ENCODE peak calls at places on chromosome 6, in five cellular contexts. E is pancreas; J is CD8-positive, alpha-beta T cell; P is psoas muscle; V is caudate nucleus. H is an unnamed sample.

GRCh38 chr6:89117285-89118108 is at the start of gene SRSF12:
- DNase-seq in E (peak; percentile 40), J (peak; percentile 42), P (peak; percentile 40), V (peak; percentile 7), H (no peak)

GRCh38 chr6:44696686-44697085 is 309.2 kb downstream of the CDC5L start:
- DNase-seq in E (no peak), J (no peak), P (no peak), V (no peak), H (no peak)

GRCh38 chr6:137334094-137334493 is 114.9 kb upstream of the IFNGR1 start:
- DNase-seq in E (no peak), J (no peak), P (no peak), V (no peak), H (no peak)

GRCh38 chr6:4802312-4802935 is 26.2 kb downstream of the CDYL start:
- DNase-seq in E (no peak), J (no peak), P (no peak), V (no peak), H (no peak)

GRCh38 chr6:5054427-5054873 is 30.7 kb upstream of the PPP1R3G start:
- DNase-seq in E (no peak), J (no peak), P (no peak), V (no peak), H (no peak)

GRCh38 chr6:29792123-29793035 is 35.2 kb upstream of the HLA-G start:
- DNase-seq in E (peak; percentile 69), J (peak; percentile 78), P (peak; percentile 79), V (peak; percentile 64), H (no peak)

GRCh38 chr6:14887986-14888574 is 357.8 kb upstream of the JARID2 start:
- DNase-seq in E (no peak), J (no peak), P (no peak), V (no peak), H (no peak)

GRCh38 chr6:4281341-4282293 is 146.2 kb upstream of the ECI2 start:
- DNase-seq in E (peak; percentile 61), J (peak; percentile 4), P (peak; percentile 52), V (peak; percentile 51), H (no peak)

GRCh38 chr6:13113376-13113775 is 215.0 kb downstream of the TBC1D7 start:
- DNase-seq in E (no peak), J (no peak), P (no peak), V (no peak), H (no peak)

GRCh38 chr6:6521961-6522360 is 66.6 kb upstream of the LY86 start:
- DNase-seq in E (no peak), J (no peak), P (no peak), V (no peak), H (no peak)

GRCh38 chr6:40912158-40912946 is 126.7 kb downstream of the UNC5CL start:
- DNase-seq in E (peak; percentile 74), J (no peak), P (peak; percentile 18), V (no peak), H (no peak)

GRCh38 chr6:47407295-47408281 is 70.0 kb upstream of the CD2AP start:
- DNase-seq in E (no peak), J (no peak), P (no peak), V (no peak), H (no peak)

GRCh38 chr6:41040101-41040910 is 1.3 kb upstream of the UNC5CL start:
- DNase-seq in E (peak; percentile 90), J (no peak), P (no peak), V (no peak), H (no peak)

GRCh38 chr6:20056350-20056992 is 155.8 kb downstream of the MBOAT1 start:
- DNase-seq in E (peak; percentile 25), J (no peak), P (no peak), V (no peak), H (no peak)

GRCh38 chr6:100905067-100905466 is 23.9 kb upstream of the ASCC3 start:
- DNase-seq in E (no peak), J (no peak), P (no peak), V (no peak), H (no peak)

GRCh38 chr6:35581633-35582032 is 68.9 kb upstream of the TULP1 start:
- DNase-seq in E (no peak), J (no peak), P (no peak), V (no peak), H (no peak)

GRCh38 chr6:98835149-98836024 is 1.0 kb downstream of the POU3F2 start:
- DNase-seq in E (no peak), J (no peak), P (no peak), V (no peak), H (no peak)

GRCh38 chr6:110645685-110646418 is 169.4 kb downstream of the CDK19 start:
- DNase-seq in E (no peak), J (no peak), P (no peak), V (no peak), H (no peak)

GRCh38 chr6:99606670-99607415 is at the start of gene PRDM13:
- DNase-seq in E (no peak), J (no peak), P (no peak), V (no peak), H (no peak)

GRCh38 chr6:51934098-51934497 is 153.3 kb downstream of the PKHD1 start:
- DNase-seq in E (no peak), J (no peak), P (no peak), V (no peak), H (no peak)

GRCh38 chr6:123224077-123224476 is 228.0 kb downstream of the CLVS2 start:
- DNase-seq in E (no peak), J (no peak), P (no peak), V (no peak), H (no peak)

GRCh38 chr6:80126657-80127350 is 20.3 kb downstream of the BCKDHB start:
- DNase-seq in E (no peak), J (no peak), P (no peak), V (no peak), H (no peak)

GRCh38 chr6:167802339-167802738 is 24.4 kb upstream of the AFDN start:
- DNase-seq in E (no peak), J (no peak), P (no peak), V (no peak), H (no peak)

GRCh38 chr6:82612475-82612874 is 248.9 kb downstream of the TPBG start:
- DNase-seq in E (no peak), J (no peak), P (no peak), V (no peak), H (no peak)

GRCh38 chr6:142683688-142684087 is 261.3 kb downstream of the HIVEP2 start:
- DNase-seq in E (no peak), J (no peak), P (no peak), V (no peak), H (no peak)

GRCh38 chr6:37025621-37026466 is 20.4 kb downstream of the FGD2 start:
- DNase-seq in E (no peak), J (no peak), P (no peak), V (no peak), H (no peak)

GRCh38 chr6:146892283-146892612 is 293.5 kb downstream of the ADGB start:
- DNase-seq in E (no peak), J (no peak), P (no peak), V (no peak), H (no peak)

GRCh38 chr6:24131751-24132150 is 5.7 kb downstream of the NRSN1 start:
- DNase-seq in E (no peak), J (no peak), P (no peak), V (peak; percentile 25), H (no peak)

GRCh38 chr6:45129051-45129450 is 199.1 kb upstream of the RUNX2 start:
- DNase-seq in E (no peak), J (no peak), P (no peak), V (no peak), H (no peak)

GRCh38 chr6:37695857-37696219 is 1.8 kb downstream of the MDGA1 start:
- DNase-seq in E (no peak), J (no peak), P (no peak), V (no peak), H (no peak)

GRCh38 chr6:149861603-149862423 is 2.3 kb downstream of the LRP11 start:
- DNase-seq in E (no peak), J (no peak), P (no peak), V (no peak), H (no peak)

GRCh38 chr6:116667620-116668019 is 946 bp downstream of the ZUP1 start:
- DNase-seq in E (no peak), J (no peak), P (no peak), V (no peak), H (no peak)
- H3K27ac ChIP-seq in E (no peak overlapping the region), J (peak overlapping the region; percentile 70), P (peak overlapping the region; percentile 83), V (no peak overlapping the region), H (no peak overlapping the region)

DNA sequence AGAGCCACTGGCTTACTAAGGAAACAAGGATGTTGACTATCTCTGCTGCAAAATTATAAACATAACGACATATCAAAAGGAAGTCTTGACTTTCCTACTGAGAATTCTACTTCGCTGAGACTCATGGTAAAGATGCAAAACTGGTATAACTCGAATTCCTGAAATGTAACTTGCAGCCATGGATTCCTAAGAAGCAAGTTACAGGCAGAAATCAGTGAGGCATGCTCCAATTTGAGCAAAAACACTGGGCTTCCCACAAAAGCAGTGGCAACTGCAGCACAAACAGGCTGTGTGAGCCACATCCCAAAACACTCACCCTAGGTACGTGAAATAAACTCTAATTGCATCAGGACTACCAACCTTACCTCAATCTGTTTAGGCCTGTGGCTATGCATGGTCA is 102.3 kb upstream of the BEND6 start:
- DNase-seq in E (no peak), J (no peak), P (no peak), V (no peak), H (no peak)
- H3K27ac ChIP-seq in E (no peak overlapping the region), J (no peak overlapping the region), P (peak overlapping the region; percentile 26), V (peak overlapping the region; percentile 95), H (peak overlapping the region; percentile 88)

DNA sequence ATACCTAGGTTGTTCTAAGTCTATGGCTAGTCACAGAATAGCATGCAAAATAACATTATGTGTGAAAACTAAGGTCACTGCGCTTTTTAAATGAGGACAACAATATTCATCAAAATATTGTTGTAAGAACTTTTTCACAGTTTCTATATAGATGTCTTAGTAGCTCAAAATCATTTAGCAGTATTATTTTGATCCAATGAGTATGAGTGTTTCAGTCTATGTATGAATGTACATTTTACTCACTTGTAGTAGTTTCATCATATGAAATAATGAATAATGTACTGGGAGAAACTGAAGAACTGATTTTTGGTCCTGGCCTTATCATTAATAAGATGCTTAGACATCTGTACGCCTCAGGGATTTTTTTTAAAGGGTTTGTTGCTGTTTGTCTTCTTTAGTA is 16.5 kb upstream of the TMEM30A start:
- DNase-seq in E (no peak), J (no peak), P (no peak), V (no peak), H (no peak)
- H3K27ac ChIP-seq in E (no peak overlapping the region), J (no peak overlapping the region), P (no peak overlapping the region), V (no peak overlapping the region), H (no peak overlapping the region)

GRCh38 chr6:157813191-157813590 is 9.9 kb upstream of the SNX9 start:
- DNase-seq in E (no peak), J (no peak), P (peak; percentile 38), V (no peak), H (no peak)

GRCh38 chr6:157811476-157812173 is 11.4 kb upstream of the SNX9 start:
- DNase-seq in E (no peak), J (no peak), P (no peak), V (no peak), H (no peak)

GRCh38 chr6:157813757-157814455 is 9.1 kb upstream of the SNX9 start:
- DNase-seq in E (no peak), J (no peak), P (no peak), V (no peak), H (no peak)

GRCh38 chr6:157811137-157811475 is 11.9 kb upstream of the SNX9 start:
- DNase-seq in E (no peak), J (no peak), P (no peak), V (no peak), H (no peak)

GRCh38 chr6:157812425-157813171 is 10.4 kb upstream of the SNX9 start:
- DNase-seq in E (no peak), J (no peak), P (no peak), V (no peak), H (no peak)
- H3K27ac ChIP-seq in E (no peak overlapping the region), J (no peak overlapping the region), P (no peak overlapping the region), V (no peak overlapping the region), H (no peak overlapping the region)

GRCh38 chr6:125940691-125941090 is 15.9 kb upstream of the HINT3 start:
- DNase-seq in E (no peak), J (no peak), P (no peak), V (no peak), H (no peak)
- H3K27ac ChIP-seq in E (no peak overlapping the region), J (no peak overlapping the region), P (no peak overlapping the region), V (no peak overlapping the region), H (no peak overlapping the region)

H was measured in substantia nigra.